ENCODE peak calls at places on chromosomes 12 and 14, in nine cellular contexts. F is fibroblast of pulmonary artery, I is B cell, H is fibroblast of the aortic adventitia, L is osteocyte, N is ascending aorta, W is foreskin fibroblast, X is GM20000, B is fibroblast of mammary gland. Q is an unnamed sample.

GRCh38 chr12:77010637-77011548 is 54.5 kb downstream of the E2F7 start:
- DNase-seq in F (peak), I (peak), H (peak), L (peak), N (peak), W (peak), X (peak), B (peak), Q (peak)

GRCh38 chr12:55823419-55823818 is 5.6 kb downstream of the ORMDL2 start:
- DNase-seq in F (no peak), I (no peak), H (no peak), L (no peak), N (peak), W (no peak), X (no peak), B (no peak), Q (no peak)

GRCh38 chr14:105505101-105505500 is 14.1 kb downstream of the TEDC1 start:
- DNase-seq in F (no peak), I (peak), H (no peak), L (no peak), N (no peak), W (no peak), X (no peak), B (no peak), Q (no peak)

GRCh38 chr14:62691613-62692489 is 353.4 kb downstream of the KCNH5 start:
- DNase-seq in F (peak), I (no peak), H (peak), L (no peak), N (no peak), W (peak), X (no peak), B (peak), Q (peak)

GRCh38 chr12:69688496-69689427 is 10.3 kb downstream of the BEST3 start:
- DNase-seq in F (peak), I (no peak), H (peak), L (peak), N (peak), W (peak), X (no peak), B (peak), Q (peak)

GRCh38 chr12:4355843-4356327 is 23.6 kb downstream of the FGF23 start:
- DNase-seq in F (peak), I (no peak), H (peak), L (no peak), N (no peak), W (peak), X (peak), B (peak), Q (peak)

GRCh38 chr12:98754095-98754494 is 109.0 kb downstream of the APAF1 start:
- DNase-seq in F (peak), I (no peak), H (peak), L (no peak), N (no peak), W (peak), X (peak), B (peak), Q (peak)

GRCh38 chr14:75518625-75519024 is 3.6 kb upstream of the BATF start:
- DNase-seq in F (peak), I (no peak), H (no peak), L (no peak), N (no peak), W (peak), X (peak), B (peak), Q (no peak)

GRCh38 chr14:102893452-102893851 is 29.0 kb upstream of the AMN start:
- DNase-seq in F (peak), I (no peak), H (peak), L (no peak), N (no peak), W (peak), X (no peak), B (peak), Q (peak)

GRCh38 chr14:96589577-96589976 is 87.4 kb downstream of the PAPOLA start:
- DNase-seq in F (no peak), I (no peak), H (no peak), L (no peak), N (no peak), W (no peak), X (no peak), B (no peak), Q (no peak)

GRCh38 chr12:82047480-82047879 is 288.3 kb upstream of the PPFIA2 start:
- DNase-seq in F (no peak), I (no peak), H (peak), L (no peak), N (no peak), W (no peak), X (no peak), B (peak), Q (peak)

GRCh38 chr12:3944620-3945019 is 71.4 kb upstream of the PARP11 start:
- DNase-seq in F (no peak), I (no peak), H (no peak), L (no peak), N (no peak), W (no peak), X (no peak), B (no peak), Q (no peak)

GRCh38 chr14:90732142-90732541 is 84.1 kb downstream of the TTC7B start:
- DNase-seq in F (peak), I (no peak), H (no peak), L (no peak), N (no peak), W (no peak), X (no peak), B (no peak), Q (no peak)

GRCh38 chr12:103665971-103666370 is 78.9 kb downstream of the STAB2 start:
- DNase-seq in F (no peak), I (no peak), H (no peak), L (no peak), N (no peak), W (no peak), X (no peak), B (no peak), Q (no peak)

GRCh38 chr12:7271904-7272303 is 32.0 kb upstream of the ACSM4 start:
- DNase-seq in F (no peak), I (no peak), H (peak), L (no peak), N (no peak), W (peak), X (no peak), B (peak), Q (no peak)

GRCh38 chr14:103973354-103973753 is 31.0 kb upstream of the RD3L start:
- DNase-seq in F (no peak), I (no peak), H (no peak), L (no peak), N (no peak), W (no peak), X (no peak), B (no peak), Q (no peak)

GRCh38 chr12:15855646-15856045 is 26.5 kb upstream of the STRAP start:
- DNase-seq in F (peak), I (no peak), H (peak), L (no peak), N (no peak), W (peak), X (no peak), B (peak), Q (peak)

GRCh38 chr14:44463386-44464004 is 43.6 kb downstream of the FSCB start:
- DNase-seq in F (peak), I (no peak), H (no peak), L (no peak), N (no peak), W (no peak), X (no peak), B (no peak), Q (no peak)

GRCh38 chr12:124352839-124353238 is 57.9 kb downstream of the RFLNA start:
- DNase-seq in F (peak), I (no peak), H (peak), L (no peak), N (no peak), W (peak), X (no peak), B (peak), Q (peak)

GRCh38 chr12:52249041-52249461 is 16.0 kb downstream of the KRT7 start:
- DNase-seq in F (no peak), I (no peak), H (peak), L (no peak), N (peak), W (no peak), X (peak), B (no peak), Q (peak)

GRCh38 chr12:123076604-123077297 is 74.1 kb downstream of the PITPNM2 start:
- DNase-seq in F (no peak), I (no peak), H (no peak), L (no peak), N (no peak), W (peak), X (peak), B (no peak), Q (no peak)

GRCh38 chr14:96362071-96362964 is 823 bp downstream of the ATG2B start:
- DNase-seq in F (peak), I (peak), H (peak), L (no peak), N (peak), W (peak), X (peak), B (peak), Q (peak)

GRCh38 chr12:64044171-64044570 is 177.9 kb downstream of the KICS2 start:
- DNase-seq in F (no peak), I (no peak), H (no peak), L (no peak), N (no peak), W (no peak), X (no peak), B (no peak), Q (no peak)

GRCh38 chr14:23128969-23129758 is 10.1 kb upstream of the CEBPE start:
- DNase-seq in F (no peak), I (no peak), H (no peak), L (no peak), N (no peak), W (no peak), X (no peak), B (no peak), Q (no peak)

GRCh38 chr12:26126340-26127284 is 1.8 kb upstream of the BHLHE41 start:
- DNase-seq in F (peak), I (peak), H (peak), L (peak), N (peak), W (peak), X (peak), B (peak), Q (peak)

GRCh38 chr14:91573894-91574837 is 64.1 kb upstream of the PPP4R3A start:
- DNase-seq in F (peak), I (peak), H (peak), L (no peak), N (peak), W (peak), X (peak), B (peak), Q (peak)

GRCh38 chr14:26138764-26139445 is 458.9 kb downstream of the NOVA1 start:
- DNase-seq in F (peak), I (no peak), H (peak), L (no peak), N (no peak), W (peak), X (no peak), B (peak), Q (no peak)

GRCh38 chr14:26132061-26132460 is 465.8 kb downstream of the NOVA1 start:
- DNase-seq in F (peak), I (no peak), H (peak), L (no peak), N (no peak), W (peak), X (no peak), B (peak), Q (no peak)

GRCh38 chr14:26137161-26137560 is 460.7 kb downstream of the NOVA1 start:
- DNase-seq in F (no peak), I (no peak), H (no peak), L (no peak), N (no peak), W (no peak), X (no peak), B (no peak), Q (no peak)
- TF ChIP-seq CTCF in F (peak), I (no peak), H (peak), L (no peak), N (no peak), W (no peak), X (no peak), B (peak), Q (no peak)

GRCh38 chr12:100127766-100128508 is 14.7 kb downstream of the BLTP3B start:
- DNase-seq in F (peak), I (no peak), H (peak), L (no peak), N (no peak), W (peak), X (no peak), B (peak), Q (peak)

GRCh38 chr12:100133200-100133599 is 9.5 kb downstream of the BLTP3B start:
- DNase-seq in F (no peak), I (no peak), H (no peak), L (no peak), N (no peak), W (no peak), X (no peak), B (no peak), Q (no peak)

GRCh38 chr12:100123316-100124095 is 19.2 kb downstream of the BLTP3B start:
- DNase-seq in F (no peak), I (no peak), H (no peak), L (no peak), N (no peak), W (no peak), X (no peak), B (no peak), Q (peak)

DNA sequence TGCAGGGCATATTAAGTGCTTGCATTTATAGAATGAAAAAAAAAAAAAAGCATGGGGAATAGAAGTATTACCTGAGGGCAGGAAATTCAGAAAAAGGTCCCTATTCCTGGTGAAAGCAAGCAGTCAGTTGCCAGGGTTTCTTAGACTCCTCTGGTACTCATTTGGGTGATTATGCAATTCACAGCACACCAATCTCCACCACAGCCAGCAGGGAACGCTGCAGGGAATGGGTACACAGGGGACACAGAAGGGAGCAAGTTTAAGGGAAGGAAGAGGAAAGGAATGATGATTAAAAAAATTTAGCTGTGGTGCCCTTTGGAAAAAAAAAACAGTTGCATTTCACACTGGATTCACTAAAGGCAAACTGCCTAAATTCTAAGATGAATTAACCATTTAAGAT is 14.2 kb downstream of the BLTP3B start:
- DNase-seq in F (peak), I (no peak), H (peak), L (no peak), N (peak), W (peak), X (no peak), B (peak), Q (peak)
- TF ChIP-seq CTCF in F (peak), I (no peak), H (peak), L (peak), N (peak), W (peak), X (peak), B (peak), Q (peak)

GRCh38 chr12:119115296-119115905 is 63.3 kb upstream of the HSPB8 start:
- DNase-seq in F (peak), I (no peak), H (peak), L (no peak), N (peak), W (peak), X (peak), B (peak), Q (peak)
- TF ChIP-seq CTCF in F (peak), I (peak), H (peak), L (peak), N (peak), W (peak), X (peak), B (peak), Q (peak)

GRCh38 chr12:68094195-68094594 is 65.3 kb downstream of the IFNG start:
- DNase-seq in F (no peak), I (no peak), H (no peak), L (no peak), N (no peak), W (no peak), X (no peak), B (no peak), Q (no peak)
- TF ChIP-seq CTCF in F (no peak), I (no peak), H (no peak), L (no peak), N (no peak), W (no peak), X (no peak), B (no peak), Q (no peak)

DNA sequence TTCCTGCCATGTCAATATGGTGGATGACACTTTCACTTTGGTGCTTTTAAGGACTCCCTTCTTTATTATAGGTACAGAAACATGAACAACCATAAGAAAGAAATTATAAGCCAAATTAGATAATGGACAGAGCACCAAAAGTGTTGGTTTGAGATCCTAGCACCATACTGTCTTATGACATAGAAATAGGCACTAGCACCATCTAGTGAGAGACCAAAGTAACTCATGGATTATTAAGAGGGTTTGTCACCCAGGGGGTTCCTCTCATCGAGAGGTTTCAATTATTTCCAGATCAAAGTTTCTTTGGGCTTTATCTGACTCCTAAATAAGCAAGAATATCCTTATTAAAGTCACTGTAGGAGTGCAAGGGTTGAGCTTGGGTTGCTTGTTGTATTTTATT is 153.0 kb upstream of the DIO2 start:
- DNase-seq in F (peak), I (no peak), H (peak), L (no peak), N (no peak), W (peak), X (peak), B (peak), Q (peak)
- TF ChIP-seq CTCF in F (peak), I (no peak), H (peak), L (peak), N (peak), W (peak), X (no peak), B (peak), Q (peak)

DNA sequence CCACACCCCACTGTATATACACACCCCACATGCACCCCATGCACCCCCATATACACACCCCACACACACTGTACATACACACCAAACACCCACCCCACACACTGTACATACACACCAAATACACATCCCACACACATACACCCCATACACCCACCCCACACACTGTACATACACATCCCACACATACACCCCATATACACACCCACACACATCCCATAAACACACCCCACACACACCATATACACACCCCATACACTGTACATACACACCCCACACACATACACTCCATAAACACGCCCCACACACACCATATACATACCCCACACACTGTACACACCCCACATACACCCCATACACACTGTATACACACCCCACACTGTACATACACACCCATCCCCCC is 82.3 kb downstream of the NOC4L start:
- DNase-seq in F (no peak), I (no peak), H (no peak), L (no peak), N (no peak), W (no peak), X (no peak), B (no peak), Q (no peak)
- TF ChIP-seq CTCF in F (no peak), I (no peak), H (no peak), L (no peak), N (no peak), W (no peak), X (no peak), B (no peak), Q (no peak)

GRCh38 chr12:42565633-42566032 is 23.9 kb downstream of the PRICKLE1 start:
- DNase-seq in F (no peak), I (no peak), H (no peak), L (no peak), N (no peak), W (peak), X (no peak), B (no peak), Q (no peak)
- TF ChIP-seq CTCF in F (no peak), I (no peak), H (no peak), L (no peak), N (peak), W (no peak), X (no peak), B (no peak), Q (no peak)

GRCh38 chr12:2083008-2083407 is 30.2 kb downstream of the CACNA1C start:
- DNase-seq in F (no peak), I (no peak), H (peak), L (no peak), N (no peak), W (peak), X (no peak), B (peak), Q (peak)

GRCh38 chr12:2076728-2077127 is 23.9 kb downstream of the CACNA1C start:
- DNase-seq in F (no peak), I (no peak), H (no peak), L (no peak), N (no peak), W (no peak), X (no peak), B (no peak), Q (no peak)

GRCh38 chr12:2082321-2082720 is 29.5 kb downstream of the CACNA1C start:
- DNase-seq in F (no peak), I (no peak), H (no peak), L (no peak), N (no peak), W (no peak), X (no peak), B (no peak), Q (no peak)

GRCh38 chr12:2083561-2083960 is 30.8 kb downstream of the CACNA1C start:
- DNase-seq in F (no peak), I (no peak), H (no peak), L (no peak), N (no peak), W (peak), X (no peak), B (peak), Q (peak)

GRCh38 chr12:2080604-2081003 is 27.8 kb downstream of the CACNA1C start:
- DNase-seq in F (no peak), I (no peak), H (no peak), L (no peak), N (no peak), W (no peak), X (no peak), B (no peak), Q (no peak)
- TF ChIP-seq CTCF in F (no peak), I (no peak), H (no peak), L (no peak), N (no peak), W (no peak), X (no peak), B (no peak), Q (no peak)

GRCh38 chr12:127560041-127560478 is 706.9 kb upstream of the TMEM132C start:
- DNase-seq in F (no peak), I (no peak), H (no peak), L (no peak), N (no peak), W (no peak), X (no peak), B (no peak), Q (no peak)

GRCh38 chr12:127562781-127563180 is 704.2 kb upstream of the TMEM132C start:
- DNase-seq in F (no peak), I (no peak), H (no peak), L (no peak), N (no peak), W (no peak), X (no peak), B (no peak), Q (no peak)

GRCh38 chr12:127556487-127556886 is 710.5 kb upstream of the TMEM132C start:
- DNase-seq in F (no peak), I (no peak), H (no peak), L (no peak), N (no peak), W (peak), X (no peak), B (no peak), Q (no peak)

GRCh38 chr12:127558363-127558762 is 708.6 kb upstream of the TMEM132C start:
- DNase-seq in F (no peak), I (no peak), H (no peak), L (no peak), N (no peak), W (no peak), X (no peak), B (no peak), Q (no peak)

DNA sequence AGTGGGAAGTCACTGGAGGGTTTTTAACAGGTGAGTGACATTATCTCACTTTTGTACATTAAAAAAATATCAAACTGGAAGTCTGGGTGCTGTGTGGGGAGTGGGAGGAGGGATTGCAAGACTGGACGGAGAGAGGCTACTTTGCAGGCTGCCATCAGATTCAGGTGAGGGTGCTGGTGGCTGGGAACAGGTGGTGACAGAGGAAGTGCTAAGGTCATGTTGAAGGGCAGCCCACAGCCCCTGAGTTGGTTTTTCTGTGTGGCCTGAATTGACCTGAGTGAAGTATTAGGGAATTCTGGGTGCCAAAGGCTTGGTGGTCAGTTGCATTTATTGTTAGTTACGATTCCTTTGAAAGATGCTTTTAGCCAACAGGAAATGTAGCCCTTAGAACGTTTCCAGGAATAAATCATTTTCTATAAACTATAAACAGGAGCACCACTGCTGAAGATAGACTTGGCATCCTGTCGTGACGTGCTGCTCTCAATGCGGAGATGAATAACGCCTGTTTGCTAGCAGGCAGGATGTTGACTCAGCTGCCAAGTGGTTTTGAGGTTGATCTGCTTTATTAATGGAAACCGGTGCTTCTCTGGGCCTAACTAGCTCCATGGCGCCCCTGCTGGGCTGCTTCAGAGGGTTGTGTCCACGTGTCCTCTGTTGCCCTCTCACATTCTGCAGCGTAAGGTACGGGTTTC is 707.5 kb upstream of the TMEM132C start:
- DNase-seq in F (peak), I (no peak), H (peak), L (no peak), N (peak), W (peak), X (no peak), B (peak), Q (peak)
- TF ChIP-seq CTCF in F (peak), I (no peak), H (peak), L (peak), N (peak), W (peak), X (no peak), B (peak), Q (peak)